ENCODE peak calls at places on chromosomes 13 and 19, in six cellular contexts. F is tibial nerve, X is GM23248, Y is colonic mucosa, K is ovary, R is breast epithelium. L is an unnamed sample. For H3K4me1, the result is how much of the 10 kb centered on the place peaks cover.

GRCh38 chr13:112893570-112894422 is 75.2 kb upstream of the MCF2L start:
- DNase-seq in F (no peak), X (peak), Y (peak), K (peak), R (no peak), L (peak)

GRCh38 chr19:8161135-8161646 is 11.8 kb upstream of the FBN3 start:
- DNase-seq in F (no peak), X (no peak), Y (no peak), K (no peak), R (no peak), L (no peak)

GRCh38 chr13:51097353-51098043 is 13.6 kb downstream of the C13orf42 start:
- DNase-seq in F (no peak), X (no peak), Y (no peak), K (no peak), R (no peak), L (no peak)

GRCh38 chr13:24074687-24075086 is 85.8 kb upstream of the SPATA13 start:
- DNase-seq in F (no peak), X (no peak), Y (peak), K (no peak), R (no peak), L (no peak)

GRCh38 chr13:39875583-39875982 is 220.1 kb downstream of the COG6 start:
- DNase-seq in F (no peak), X (no peak), Y (no peak), K (no peak), R (no peak), L (no peak)

GRCh38 chr13:76383671-76384461 is 502.3 kb downstream of the KCTD12 start:
- DNase-seq in F (peak), X (peak), Y (peak), K (peak), R (peak), L (no peak)

GRCh38 chr13:45621950-45622349 is 6.4 kb upstream of the ERICH6B start:
- DNase-seq in F (no peak), X (no peak), Y (no peak), K (no peak), R (no peak), L (no peak)

GRCh38 chr19:35673121-35673804 is 6.9 kb downstream of the UPK1A start:
- DNase-seq in F (no peak), X (peak), Y (no peak), K (no peak), R (no peak), L (no peak)

GRCh38 chr19:38665219-38665931 is 17.9 kb downstream of the ACTN4 start:
- DNase-seq in F (no peak), X (peak), Y (no peak), K (no peak), R (no peak), L (no peak)
- H3K4me1 ChIP-seq in F (half or more), X (half or more), Y (half or more), K (half or more), R (under half), L (half or more)

GRCh38 chr19:15374105-15374651 is 5.4 kb downstream of the AKAP8 start:
- DNase-seq in F (no peak), X (no peak), Y (no peak), K (no peak), R (no peak), L (peak)
- H3K4me3 ChIP-seq in F (peak), X (no peak), Y (no peak), K (no peak), R (peak), L (peak)

GRCh38 chr19:2051771-2052704 is 994 bp upstream of the MKNK2 start:
- DNase-seq in F (no peak), X (no peak), Y (peak), K (peak), R (no peak), L (peak)
- H3K4me1 ChIP-seq in F (half or more), X (under half), Y (under half), K (under half), R (under half), L (under half)

DNA sequence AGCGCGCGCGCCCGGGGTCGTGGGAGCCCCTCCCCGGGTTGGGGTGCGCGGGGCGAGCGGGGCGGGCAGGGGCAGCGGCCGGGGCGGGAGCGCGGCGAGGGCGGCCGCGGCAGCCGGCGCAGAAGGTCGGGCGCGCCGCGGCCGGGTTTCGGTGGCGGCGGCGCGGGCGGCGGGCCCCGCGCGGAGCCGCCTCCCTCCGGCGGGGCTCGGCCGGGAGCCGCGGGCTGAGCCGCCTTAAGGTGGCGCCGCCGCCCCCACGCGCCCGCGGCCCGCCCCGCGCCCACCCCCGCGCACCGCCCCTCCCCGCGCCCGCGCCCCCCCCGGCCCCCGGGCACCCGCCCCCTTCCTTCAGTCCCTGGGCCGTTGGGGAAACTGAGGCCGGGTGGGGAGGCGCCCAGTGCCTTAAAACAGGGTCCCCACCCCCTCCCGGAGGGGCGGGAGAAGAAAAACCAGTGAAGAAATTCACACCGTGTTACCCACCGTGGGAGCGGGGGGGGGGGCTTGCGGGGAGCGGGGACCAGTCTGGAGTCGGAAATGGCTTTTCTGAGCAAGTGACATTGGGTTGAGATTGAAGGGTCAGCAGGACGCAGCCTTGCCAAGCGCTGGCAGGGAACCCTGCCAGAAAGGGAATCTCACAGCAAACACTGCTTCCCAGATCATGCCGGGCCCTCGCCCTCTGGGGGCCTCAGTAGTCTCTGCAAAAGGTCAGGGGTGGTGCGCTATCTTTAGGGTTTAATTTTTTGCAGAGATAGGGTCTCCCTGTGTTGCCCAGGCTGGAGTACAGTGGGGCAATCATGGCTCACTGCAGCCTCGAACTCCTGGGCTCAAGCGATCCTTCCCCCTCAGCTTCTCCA is at the start of gene TLE2:
- DNase-seq in F (no peak), X (peak), Y (no peak), K (peak), R (no peak), L (peak)
- H3K4me3 ChIP-seq in F (peak), X (peak), Y (peak), K (peak), R (peak), L (peak)

DNA sequence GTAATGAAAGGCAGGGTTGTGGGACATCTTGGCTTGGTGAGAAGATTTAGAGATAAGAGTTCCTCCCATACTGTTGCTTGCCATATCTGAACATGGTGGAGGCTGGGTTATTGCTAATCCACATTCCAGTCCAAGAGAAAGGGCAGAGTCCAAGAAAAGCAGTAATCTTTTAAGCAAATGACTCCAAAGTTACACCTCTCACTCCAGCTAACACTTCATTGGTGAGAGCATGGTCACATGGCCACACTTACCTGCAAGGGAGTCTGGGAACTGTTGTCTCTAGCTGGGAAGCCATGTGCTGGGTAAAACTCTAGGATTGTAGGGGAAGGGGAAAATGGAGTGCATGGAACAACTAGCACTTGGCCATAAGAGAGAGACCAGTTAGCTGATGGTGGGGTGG is 5.6 kb downstream of the C19orf81 start:
- DNase-seq in F (no peak), X (no peak), Y (no peak), K (no peak), R (no peak), L (no peak)
- H3K4me1 ChIP-seq in F (under half), X (under half), Y (under half), K (under half), R (under half), L (under half)

DNA sequence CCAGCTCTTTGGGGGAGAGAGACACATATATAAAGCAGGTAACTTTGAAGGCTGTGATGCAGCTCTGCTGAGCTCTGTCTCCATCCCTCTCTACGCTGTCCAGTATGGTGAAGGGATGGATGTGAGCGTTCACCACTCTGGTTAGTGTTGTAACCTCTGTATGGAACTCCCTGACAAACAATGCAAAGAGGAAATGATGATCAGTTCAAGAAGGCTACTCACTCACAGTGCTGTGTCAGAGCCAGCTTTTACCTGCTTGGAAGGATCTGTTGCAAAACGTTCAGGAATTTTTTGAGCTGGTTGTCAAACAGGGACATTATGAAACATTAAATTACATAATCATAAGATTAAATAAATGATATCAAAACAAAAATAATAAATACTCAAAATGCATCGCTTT is 90.8 kb upstream of the SLC10A2 start:
- DNase-seq in F (no peak), X (no peak), Y (no peak), K (no peak), R (no peak), L (no peak)
- H3K4me3 ChIP-seq in F (no peak), X (no peak), Y (no peak), K (no peak), R (no peak), L (no peak)

GRCh38 chr19:2428756-2429711 is 1.6 kb upstream of the TIMM13 start:
- DNase-seq in F (no peak), X (no peak), Y (no peak), K (peak), R (no peak), L (peak)
- H3K4me1 ChIP-seq in F (under half), X (under half), Y (under half), K (under half), R (under half), L (under half)

GRCh38 chr13:107834268-107834667 is 381.1 kb downstream of the LIG4 start:
- DNase-seq in F (no peak), X (peak), Y (no peak), K (no peak), R (no peak), L (no peak)
- H3K4me3 ChIP-seq in F (no peak), X (peak), Y (no peak), K (no peak), R (no peak), L (no peak)